ENCODE peak calls at places on chromosome 17, in six cellular contexts. X, F, Z, B, U and Y are unnamed samples.

GRCh38 chr17:27593232-27593856 is 37.6 kb upstream of the LGALS9 start:
- DNase-seq in X (no peak), F (no peak), Z (no peak), B (no peak), U (no peak), Y (no peak)

GRCh38 chr17:83148317-83149044 is 69.1 kb downstream of the METRNL start:
- DNase-seq in X (no peak), F (peak; percentile 12), Z (no peak), B (no peak), U (peak; percentile 54), Y (no peak)

GRCh38 chr17:66833201-66833600 is 1.7 kb upstream of the CACNG5 start:
- DNase-seq in X (no peak), F (no peak), Z (no peak), B (no peak), U (peak; percentile 28), Y (no peak)

GRCh38 chr17:8025176-8025911 is 13.5 kb upstream of the ALOX15B start:
- DNase-seq in X (peak; percentile 10), F (no peak), Z (no peak), B (no peak), U (peak; percentile 48), Y (no peak)

GRCh38 chr17:60832206-60832605 is 154.6 kb downstream of the BCAS3 start:
- DNase-seq in X (no peak), F (no peak), Z (no peak), B (peak; percentile 46), U (no peak), Y (no peak)

GRCh38 chr17:66414528-66415175 is 112.2 kb downstream of the PRKCA start:
- DNase-seq in X (no peak), F (no peak), Z (no peak), B (no peak), U (no peak), Y (no peak)

GRCh38 chr17:78527345-78527744 is 49.9 kb downstream of the DNAH17 start:
- DNase-seq in X (no peak), F (no peak), Z (no peak), B (no peak), U (no peak), Y (no peak)

GRCh38 chr17:31508310-31509094 is 117.0 kb downstream of the RAB11FIP4 start:
- DNase-seq in X (peak; percentile 45), F (no peak), Z (no peak), B (no peak), U (no peak), Y (no peak)

GRCh38 chr17:74325743-74326379 is at the start of gene KIF19:
- DNase-seq in X (peak; percentile 72), F (no peak), Z (no peak), B (peak; percentile 17), U (no peak), Y (no peak)

GRCh38 chr17:56902350-56902749 is 11.5 kb downstream of the TRIM25 start:
- DNase-seq in X (no peak), F (no peak), Z (no peak), B (peak; percentile 52), U (no peak), Y (peak; percentile 65)

GRCh38 chr17:28917465-28917864 is 14.6 kb upstream of the DHRS13 start:
- DNase-seq in X (no peak), F (no peak), Z (no peak), B (no peak), U (no peak), Y (no peak)

GRCh38 chr17:78537217-78537860 is 39.9 kb downstream of the DNAH17 start:
- DNase-seq in X (no peak), F (no peak), Z (peak; percentile 66), B (no peak), U (no peak), Y (no peak)

GRCh38 chr17:7704601-7705268 is at the start of gene EFNB3:
- DNase-seq in X (no peak), F (no peak), Z (no peak), B (peak; percentile 50), U (no peak), Y (no peak)

GRCh38 chr17:16486373-16487250 is 5.4 kb downstream of the LRRC75A start:
- DNase-seq in X (peak; percentile 93), F (peak; percentile 77), Z (peak; percentile 33), B (peak; percentile 75), U (peak; percentile 85), Y (peak; percentile 65)

GRCh38 chr17:385195-385835 is 32.7 kb upstream of the RPH3AL start:
- DNase-seq in X (peak; percentile 84), F (no peak), Z (no peak), B (peak; percentile 19), U (no peak), Y (no peak)

GRCh38 chr17:32283745-32284207 is 18.1 kb downstream of the RHBDL3 start:
- DNase-seq in X (no peak), F (no peak), Z (no peak), B (peak; percentile 56), U (no peak), Y (no peak)

GRCh38 chr17:68710976-68711375 is 109.8 kb upstream of the FAM20A start:
- DNase-seq in X (no peak), F (no peak), Z (no peak), B (no peak), U (no peak), Y (no peak)

GRCh38 chr17:83012873-83013778 is 66.3 kb upstream of the METRNL start:
- DNase-seq in X (no peak), F (no peak), Z (no peak), B (peak; percentile 95), U (no peak), Y (no peak)

GRCh38 chr17:227581-228222 is 46.3 kb upstream of the DOC2B start:
- DNase-seq in X (peak; percentile 15), F (no peak), Z (no peak), B (no peak), U (no peak), Y (no peak)

GRCh38 chr17:74742153-74742515 is 5.1 kb downstream of the RAB37 start:
- DNase-seq in X (no peak), F (no peak), Z (no peak), B (no peak), U (no peak), Y (no peak)

GRCh38 chr17:1447061-1447460 is 9.0 kb downstream of the CRK start:
- DNase-seq in X (no peak), F (no peak), Z (no peak), B (no peak), U (no peak), Y (no peak)

GRCh38 chr17:27268394-27269085 is 25.4 kb upstream of the WSB1 start:
- DNase-seq in X (no peak), F (no peak), Z (no peak), B (no peak), U (no peak), Y (no peak)

GRCh38 chr17:17051791-17052461 is 9.7 kb downstream of the MPRIP start:
- DNase-seq in X (peak; percentile 80), F (no peak), Z (no peak), B (no peak), U (peak; percentile 64), Y (no peak)

DNA sequence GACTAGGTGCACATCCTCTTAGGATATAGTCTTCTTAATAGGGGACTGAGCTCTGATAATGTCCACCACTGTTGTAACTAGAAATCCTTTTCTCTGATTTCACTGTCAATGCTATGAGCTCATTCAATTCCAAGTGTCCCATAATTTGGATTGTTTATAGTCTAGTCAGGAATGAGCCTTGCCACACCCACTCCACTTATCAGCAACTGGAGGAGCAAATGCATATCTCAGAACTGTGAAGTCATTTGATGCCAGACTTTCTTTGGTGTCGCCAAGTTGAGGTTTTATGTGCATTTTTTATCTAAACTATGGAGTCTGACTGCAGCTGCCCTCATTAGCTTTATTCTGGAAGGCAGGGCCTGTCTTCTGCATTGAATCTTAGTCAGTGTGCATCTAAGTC is 361.3 kb downstream of the PMP22 start:
- DNase-seq in X (no peak), F (no peak), Z (no peak), B (peak; percentile 1), U (no peak), Y (no peak)
- H3K4me3 ChIP-seq in X (no peak overlapping the region), F (no peak overlapping the region), Z (no peak overlapping the region), B (no peak overlapping the region), U (no peak overlapping the region), Y (no peak overlapping the region)

GRCh38 chr17:72883351-72883750 is 209.1 kb downstream of the SLC39A11 start:
- DNase-seq in X (no peak), F (no peak), Z (no peak), B (no peak), U (no peak), Y (no peak)
- TF ChIP-seq CTCF in X (no peak), F (no peak), Z (no peak), B (no peak), U (no peak), Y (no peak)

GRCh38 chr17:57945999-57946797 is 9.0 kb downstream of the CUEDC1 start:
- DNase-seq in X (no peak), F (no peak), Z (no peak), B (peak; percentile 70), U (no peak), Y (no peak)

GRCh38 chr17:57948169-57948554 is 7.0 kb downstream of the CUEDC1 start:
- DNase-seq in X (peak; percentile 48), F (no peak), Z (no peak), B (no peak), U (no peak), Y (no peak)

GRCh38 chr17:57948555-57949420 is 6.4 kb downstream of the CUEDC1 start:
- DNase-seq in X (peak; percentile 70), F (no peak), Z (peak; percentile 90), B (peak; percentile 98), U (peak; percentile 65), Y (peak; percentile 100)

GRCh38 chr17:57946798-57947358 is 8.3 kb downstream of the CUEDC1 start:
- DNase-seq in X (peak; percentile 63), F (no peak), Z (no peak), B (peak; percentile 71), U (peak; percentile 74), Y (no peak)

DNA sequence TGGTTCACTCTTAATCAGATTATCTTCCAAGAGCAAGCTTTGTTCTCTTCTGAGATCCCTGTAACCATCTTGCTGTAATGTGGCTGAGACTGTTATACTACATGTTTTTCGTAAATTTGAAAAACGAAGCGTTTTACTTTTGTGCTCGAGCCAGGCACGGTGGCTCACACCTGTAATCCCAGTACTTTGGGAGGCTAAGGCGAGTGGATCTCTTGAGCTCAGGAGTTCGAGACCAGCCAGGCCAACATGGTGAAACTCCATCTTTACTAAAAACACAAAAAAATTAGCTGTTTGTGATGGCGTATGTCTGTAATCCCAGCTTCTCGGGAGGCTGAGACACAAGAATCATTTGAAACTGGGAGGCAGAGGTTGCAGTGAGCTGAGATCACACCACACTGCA is 7.8 kb downstream of the CUEDC1 start:
- DNase-seq in X (peak; percentile 5), F (no peak), Z (no peak), B (no peak), U (no peak), Y (no peak)
- H3K4me3 ChIP-seq in X (peak overlapping the region; percentile 59), F (no peak overlapping the region), Z (peak overlapping the region; percentile 56), B (peak overlapping the region; percentile 51), U (peak overlapping the region; percentile 45), Y (peak overlapping the region; percentile 50)

DNA sequence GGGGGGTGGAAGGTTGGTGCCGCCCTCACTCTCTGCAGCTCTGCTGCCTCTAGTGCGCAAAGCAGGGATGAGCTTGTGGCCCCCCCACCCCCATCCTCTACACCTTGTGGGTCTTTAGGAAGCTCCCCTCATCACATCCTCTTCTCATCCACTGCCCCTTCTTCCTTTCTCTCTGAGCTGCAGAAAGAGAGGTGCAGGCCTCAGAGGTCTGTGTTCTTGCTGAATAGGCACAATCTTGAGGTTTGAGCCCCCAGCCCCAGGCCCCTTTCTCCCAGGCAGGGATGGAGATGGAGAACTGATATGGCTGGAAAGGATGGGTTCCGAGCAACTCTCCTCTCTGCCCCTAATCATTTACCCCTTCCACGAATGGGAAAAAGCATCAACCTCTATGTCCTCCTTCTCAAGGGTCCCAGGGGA is 2.6 kb downstream of the CACNA1G start:
- DNase-seq in X (no peak), F (no peak), Z (no peak), B (no peak), U (no peak), Y (no peak)
- TF ChIP-seq CTCF in X (no peak), F (no peak), Z (no peak), B (no peak), U (no peak), Y (no peak)